ENCODE peak calls at places on chromosomes 12 and 14, in four cellular contexts. K is lower lobe of right lung, R is SK-N-SH, I is upper lobe of right lung. U is an unnamed sample.

GRCh38 chr12:120834489-120835303 is 69.5 kb downstream of the SPPL3 start:
- DNase-seq in K (no peak), R (no peak), I (no peak), U (no peak)

GRCh38 chr12:1644523-1645438 is 15.8 kb downstream of the WNT5B start:
- DNase-seq in K (no peak), R (peak), I (peak), U (no peak)

GRCh38 chr14:67643671-67644070 is 24.0 kb downstream of the ARG2 start:
- DNase-seq in K (no peak), R (no peak), I (no peak), U (no peak)

GRCh38 chr12:21788089-21788983 is 13.8 kb upstream of the KCNJ8 start:
- DNase-seq in K (no peak), R (no peak), I (no peak), U (no peak)

GRCh38 chr12:72574138-72574537 is 302.0 kb downstream of the TRHDE start:
- DNase-seq in K (no peak), R (no peak), I (no peak), U (no peak)

GRCh38 chr12:108854055-108854452 is 3.3 kb downstream of the SSH1 start:
- DNase-seq in K (no peak), R (no peak), I (no peak), U (no peak)

GRCh38 chr12:83092101-83092500 is 405.4 kb downstream of the TMTC2 start:
- DNase-seq in K (no peak), R (no peak), I (no peak), U (no peak)

GRCh38 chr12:47079365-47079893 is at the start of gene PCED1B:
- DNase-seq in K (peak), R (peak), I (peak), U (peak)

GRCh38 chr12:54204316-54204715 is 15.5 kb upstream of the SMUG1 start:
- DNase-seq in K (no peak), R (no peak), I (no peak), U (no peak)

GRCh38 chr14:105073720-105074600 is 8.7 kb upstream of the GPR132 start:
- DNase-seq in K (no peak), R (no peak), I (no peak), U (peak)

DNA sequence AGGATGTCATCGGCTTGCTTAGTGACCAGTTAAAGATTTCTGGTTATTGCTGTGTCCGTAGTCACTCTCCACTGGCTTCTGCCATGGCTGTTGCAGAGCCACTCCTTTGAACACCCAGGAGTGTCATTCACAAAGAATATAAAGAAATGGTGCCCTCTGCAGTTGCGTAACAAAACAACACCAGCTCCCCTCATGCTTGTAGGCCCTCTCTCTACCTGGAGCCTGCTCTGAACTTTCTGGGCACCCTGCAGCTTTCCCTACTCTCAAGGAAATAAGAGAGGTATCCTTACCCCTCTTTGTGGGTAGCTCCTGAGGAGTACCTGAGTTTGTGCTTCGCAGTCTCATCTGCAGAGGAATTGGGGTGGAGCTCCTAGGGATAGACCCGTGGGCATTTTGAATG is 97.3 kb upstream of the TMEM260 start:
- DNase-seq in K (no peak), R (no peak), I (no peak), U (no peak)
- TF ChIP-seq CTCF in K (no peak), R (no peak), I (no peak), U (no peak)

GRCh38 chr12:19410211-19410610 is 29.1 kb upstream of the AEBP2 start:
- DNase-seq in K (no peak), R (peak), I (no peak), U (no peak)
- TF ChIP-seq CTCF in K (no peak), R (no peak), I (no peak), U (no peak)

DNA sequence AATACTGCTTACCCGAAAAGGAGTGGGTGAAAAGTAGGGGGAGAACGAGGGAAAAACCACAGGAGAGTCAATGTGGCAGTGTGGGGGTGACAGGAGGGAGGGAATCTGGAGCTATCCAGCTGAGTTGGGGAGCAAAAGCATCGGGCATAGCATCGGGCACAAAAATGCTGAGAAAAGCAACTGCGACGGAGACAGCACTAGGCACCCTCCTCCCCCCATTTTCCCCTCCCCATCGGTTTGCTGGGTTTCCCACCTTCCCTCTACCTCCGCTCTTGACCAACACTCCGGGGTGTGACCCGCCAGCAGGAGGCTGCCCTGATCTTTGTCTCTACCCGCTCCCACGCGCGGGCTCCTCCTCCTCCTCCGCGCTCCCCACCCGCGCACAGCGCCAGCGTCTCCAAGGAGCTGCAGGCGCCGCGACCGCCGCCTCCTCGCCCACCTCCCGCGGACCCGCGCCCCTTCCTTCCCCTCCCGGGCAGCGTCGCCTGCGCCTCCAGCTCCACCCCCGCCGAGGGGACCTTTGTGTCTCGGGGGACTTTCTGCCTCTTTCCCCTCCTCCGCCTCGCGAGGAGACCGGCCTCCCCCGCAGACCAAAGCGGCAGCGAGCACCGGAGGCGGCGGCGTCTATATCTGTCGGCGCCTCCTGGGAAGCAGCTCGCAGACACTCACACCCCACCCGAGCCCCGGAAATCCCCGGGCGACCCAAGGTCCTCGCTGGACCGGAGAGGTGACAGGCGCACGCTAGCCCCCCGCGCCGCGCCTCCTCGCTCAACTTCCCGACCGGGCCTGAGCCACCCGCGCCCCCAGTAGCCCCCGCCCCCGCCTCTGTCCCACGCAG is 939 bp downstream of the CDK17 start:
- DNase-seq in K (peak), R (peak), I (peak), U (peak)
- TF ChIP-seq CTCF in K (no peak), R (peak), I (peak), U (peak)

GRCh38 chr14:76997257-76997970 is 31.1 kb downstream of the IRF2BPL start:
- DNase-seq in K (no peak), R (no peak), I (no peak), U (no peak)

GRCh38 chr14:76995279-76996035 is 33.1 kb downstream of the IRF2BPL start:
- DNase-seq in K (no peak), R (no peak), I (no peak), U (no peak)

GRCh38 chr14:76990084-76990483 is 38.4 kb downstream of the IRF2BPL start:
- DNase-seq in K (no peak), R (no peak), I (no peak), U (no peak)

GRCh38 chr14:76996563-76997146 is 31.9 kb downstream of the IRF2BPL start:
- DNase-seq in K (no peak), R (no peak), I (no peak), U (no peak)

GRCh38 chr14:76993743-76994142 is 34.8 kb downstream of the IRF2BPL start:
- DNase-seq in K (no peak), R (peak), I (no peak), U (no peak)
- TF ChIP-seq CTCF in K (no peak), R (no peak), I (no peak), U (no peak)

GRCh38 chr12:28536088-28536487 is 345.8 kb downstream of the CCDC91 start:
- DNase-seq in K (no peak), R (no peak), I (no peak), U (no peak)
- TF ChIP-seq CTCF in K (no peak), R (peak), I (no peak), U (no peak)